ENCODE peak calls at places on chromosome 9, in five cellular contexts. U is ovary, J is tibial nerve, O is body of pancreas, Z is IMR-90. T is an unnamed sample.

GRCh38 chr9:78904686-78905085 is 607.8 kb downstream of the PSAT1 start:
- DNase-seq in Z (no peak), O (no peak), J (no peak), U (no peak), T (no peak)

GRCh38 chr9:16138961-16139441 is 586.2 kb downstream of the CCDC171 start:
- DNase-seq in U (peak), J (peak), Z (peak), O (no peak), T (no peak)

GRCh38 chr9:97556721-97557605 is 55.5 kb downstream of the TMOD1 start:
- DNase-seq in J (peak), O (peak), Z (no peak), U (peak), T (peak)

GRCh38 chr9:19231126-19232035 is 888 bp downstream of the DENND4C start:
- DNase-seq in Z (peak), U (no peak), O (no peak), J (no peak), T (no peak)

GRCh38 chr9:131854334-131854733 is 114.5 kb upstream of the RAPGEF1 start:
- DNase-seq in U (no peak), J (no peak), O (no peak), Z (no peak), T (no peak)

GRCh38 chr9:77149879-77150278 is 27.5 kb upstream of the VPS13A start:
- DNase-seq in J (no peak), Z (no peak), U (no peak), O (no peak), T (no peak)

GRCh38 chr9:84554069-84554659 is 115.4 kb upstream of the NTRK2 start:
- DNase-seq in U (no peak), O (no peak), Z (no peak), J (no peak), T (no peak)

GRCh38 chr9:96674914-96675538 is 19.9 kb upstream of the PRXL2C start:
- DNase-seq in U (no peak), J (no peak), Z (peak), O (no peak), T (no peak)

GRCh38 chr9:135344915-135345500 is 134.6 kb upstream of the PPP1R26 start:
- DNase-seq in Z (no peak), J (no peak), O (no peak), U (no peak), T (no peak)

GRCh38 chr9:135888766-135889394 is 18.5 kb downstream of the CAMSAP1 start:
- DNase-seq in U (no peak), O (no peak), J (no peak), Z (no peak), T (no peak)

GRCh38 chr9:137913771-137914767 is 36.5 kb downstream of the CACNA1B start:
- DNase-seq in Z (no peak), U (no peak), J (no peak), O (no peak), T (no peak)

GRCh38 chr9:116073826-116074225 is 79.8 kb upstream of the PAPPA start:
- DNase-seq in O (no peak), J (no peak), U (no peak), Z (peak), T (no peak)

GRCh38 chr9:87884578-87885459 is 2.1 kb downstream of the SPATA31E1 start:
- DNase-seq in Z (no peak), O (no peak), J (no peak), U (no peak), T (no peak)

GRCh38 chr9:109455861-109456260 is 42.2 kb downstream of the PTPN3 start:
- DNase-seq in U (no peak), Z (no peak), O (no peak), J (no peak), T (no peak)

GRCh38 chr9:88784960-88785359 is 206.3 kb upstream of the S1PR3 start:
- DNase-seq in Z (no peak), U (no peak), J (no peak), O (no peak), T (peak)

GRCh38 chr9:127877566-127877998 is at the start of gene AK1:
- DNase-seq in U (peak), O (peak), J (peak), Z (peak), T (peak)
- TF ChIP-seq POLR2A in U (peak), O (peak), J (peak), Z (peak), T (no peak)

DNA sequence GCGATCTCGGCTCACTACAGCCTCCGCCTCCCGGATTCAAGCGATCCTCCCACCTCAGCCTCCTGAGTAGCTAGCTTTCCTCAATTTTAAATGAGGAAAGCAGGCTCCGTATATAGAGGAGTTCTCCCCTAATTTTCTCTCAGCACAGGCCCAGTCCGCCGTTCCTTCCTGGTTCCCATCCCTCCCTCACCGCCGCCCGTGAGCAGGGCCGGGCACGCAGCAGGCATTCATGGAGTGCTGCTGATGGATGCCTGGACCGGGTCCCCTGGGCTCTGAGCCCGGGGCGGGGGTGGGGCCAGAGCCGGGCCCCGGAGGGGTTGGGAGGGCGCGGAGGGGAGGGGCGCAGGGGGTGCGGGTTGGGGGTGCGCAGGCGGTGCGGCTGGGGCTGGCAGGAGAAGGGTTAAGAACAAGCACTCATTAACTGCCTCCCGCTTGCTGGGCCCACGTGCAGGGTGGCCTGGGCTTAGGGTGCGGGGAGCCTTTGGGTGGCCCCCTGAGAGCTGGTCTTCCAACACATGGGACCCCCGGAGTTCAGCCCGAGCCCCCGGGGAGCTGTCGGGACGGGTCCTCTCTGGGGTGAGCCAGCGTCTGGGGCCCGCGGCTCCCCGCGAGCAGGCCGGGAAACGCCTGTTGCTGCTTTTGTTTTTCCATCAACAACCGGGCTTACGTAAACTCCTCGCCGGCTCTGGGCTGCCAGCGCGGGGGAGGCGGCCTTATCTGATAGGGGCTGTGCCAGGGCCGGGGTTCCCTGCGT is 33.7 kb downstream of the LHX2 start:
- DNase-seq in Z (peak), J (no peak), O (peak), U (peak), T (no peak)
- H3K4me3 ChIP-seq in Z (peak), J (peak), O (no peak), U (peak), T (no peak)

DNA sequence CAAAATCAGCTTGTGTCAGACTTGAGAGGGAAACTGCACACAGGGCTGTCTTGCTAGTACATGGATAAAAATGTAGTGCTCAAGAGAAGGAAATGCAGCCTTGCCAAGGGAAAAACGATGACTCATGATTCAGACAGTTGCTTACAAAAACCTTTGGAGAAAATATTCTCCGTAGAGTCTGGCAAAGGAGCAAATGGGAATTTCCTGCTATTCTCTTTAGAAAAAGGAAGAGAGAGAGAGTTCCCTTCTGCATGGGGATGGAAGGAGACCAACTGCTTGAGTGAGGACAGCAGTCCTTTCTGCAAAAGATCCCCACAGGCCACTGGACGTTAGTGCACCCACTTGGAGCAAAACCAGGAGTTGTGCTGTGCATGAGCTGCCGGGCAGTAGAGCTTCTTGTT is 7.6 kb downstream of the IFNB1 start:
- DNase-seq in O (peak), J (no peak), Z (peak), U (peak), T (no peak)
- TF ChIP-seq CTCF in O (no peak), J (no peak), Z (peak), U (no peak), T (no peak)

DNA sequence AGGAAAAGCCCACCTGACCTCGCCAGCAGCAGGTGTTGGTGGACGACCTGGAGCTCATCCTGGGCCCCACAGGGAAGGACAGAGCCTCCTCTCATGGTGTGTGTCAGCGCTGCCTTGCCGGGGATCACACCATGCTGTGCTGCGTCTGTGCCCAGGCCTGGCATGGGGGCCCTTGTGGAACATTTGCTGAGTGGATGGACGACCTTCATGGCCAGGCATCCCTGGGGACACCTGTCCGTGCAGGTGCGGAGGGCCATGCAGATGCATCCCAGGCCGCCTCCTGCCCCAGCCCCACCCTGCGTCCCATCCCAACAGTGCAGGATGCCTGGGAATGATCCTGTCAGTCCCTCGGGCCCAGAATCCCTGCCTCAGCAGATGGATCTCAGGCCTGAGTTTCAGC is 73.8 kb downstream of the NEK6 start:
- DNase-seq in U (no peak), J (no peak), Z (no peak), O (no peak), T (no peak)
- TF ChIP-seq POLR2A in U (no peak), J (no peak), Z (no peak), O (no peak), T (no peak)

DNA sequence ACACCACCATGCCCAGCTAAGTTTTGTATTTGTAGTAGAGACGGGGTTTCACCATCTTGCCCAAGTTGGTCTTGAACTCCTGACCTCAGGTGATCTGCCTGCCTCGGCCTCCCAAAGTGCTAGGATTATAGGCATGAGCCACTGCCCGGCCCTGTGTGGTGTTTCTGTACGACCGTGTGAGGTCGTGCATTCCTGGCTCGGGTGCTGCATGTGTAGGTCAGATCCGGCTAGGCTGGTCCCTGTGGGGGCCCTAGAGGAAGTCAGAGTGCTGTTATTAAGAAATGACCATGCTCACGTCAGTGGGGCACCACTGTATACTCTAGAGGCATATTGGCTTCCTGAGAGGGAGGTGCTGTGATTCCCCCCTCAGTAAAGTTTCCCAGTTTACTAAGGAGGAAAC is 13.7 kb downstream of the WNK2 start:
- DNase-seq in J (no peak), O (peak), Z (no peak), U (no peak), T (no peak)
- H3K4me3 ChIP-seq in J (no peak), O (no peak), Z (no peak), U (no peak), T (no peak)

GRCh38 chr9:130624154-130624553 is 40.2 kb upstream of the PRDM12 start:
- DNase-seq in J (no peak), O (no peak), Z (no peak), U (no peak), T (no peak)
- TF ChIP-seq CTCF in J (no peak), O (no peak), Z (no peak), U (no peak), T (no peak)

DNA sequence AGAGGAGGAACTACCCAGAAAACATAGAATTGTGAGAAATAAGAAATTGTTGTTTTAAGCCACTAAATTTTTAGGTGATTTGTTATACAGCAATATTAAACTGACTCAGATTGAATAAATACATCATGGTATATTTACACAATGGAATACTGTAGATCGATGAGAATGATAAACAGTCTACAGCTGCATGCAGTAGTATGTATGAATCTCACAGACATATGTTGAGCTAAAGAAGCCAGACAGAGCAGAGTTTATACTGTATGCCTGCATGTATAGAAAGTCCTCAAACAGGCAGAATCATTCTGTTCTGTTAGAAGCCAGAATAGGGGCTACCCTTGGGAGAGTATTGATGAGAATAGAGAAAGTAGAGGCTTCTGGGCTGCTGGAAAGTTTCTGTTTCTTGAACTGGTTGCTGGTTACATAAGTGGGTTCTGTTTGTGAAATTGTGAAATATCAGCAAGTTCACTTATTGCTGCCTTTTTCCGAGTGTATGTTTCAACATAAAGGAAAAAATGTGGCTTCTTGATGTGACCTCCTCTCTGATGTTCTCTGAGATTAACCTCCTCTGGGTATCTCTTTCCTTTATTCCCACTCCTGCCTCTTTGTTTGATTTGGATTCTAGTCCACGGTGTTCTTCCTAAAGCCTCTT is 9.6 kb downstream of the KIAA1958 start:
- DNase-seq in Z (peak), O (no peak), U (no peak), J (no peak), T (no peak)
- TF ChIP-seq POLR2A in Z (no peak), O (no peak), U (no peak), J (no peak), T (no peak)

DNA sequence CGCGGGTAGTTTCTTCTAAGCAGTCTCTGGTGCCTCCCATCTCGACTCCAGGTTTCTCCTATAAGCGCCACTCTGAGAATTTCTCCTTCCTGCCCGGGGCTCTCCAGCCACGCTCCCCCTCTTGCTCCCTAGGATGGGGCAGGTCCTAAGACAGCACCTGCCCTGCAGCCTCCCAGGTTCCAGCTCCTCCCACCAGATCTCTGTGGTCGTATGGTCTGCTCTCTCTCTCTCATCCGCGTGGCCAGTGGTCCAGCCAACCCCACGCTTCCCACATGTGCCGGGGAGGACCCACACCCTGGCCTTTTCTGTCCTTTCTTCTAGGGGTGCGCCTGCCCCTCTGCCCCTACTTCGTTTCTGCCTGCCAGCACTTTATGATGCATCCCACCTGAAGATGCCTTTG is 40.5 kb downstream of the MVB12B start:
- DNase-seq in Z (no peak), J (no peak), U (no peak), O (no peak), T (peak)
- H3K4me3 ChIP-seq in Z (no peak), J (no peak), U (no peak), O (no peak), T (no peak)

GRCh38 chr9:33221568-33221884 is 18.4 kb upstream of the SPINK4 start:
- DNase-seq in J (no peak), O (no peak), Z (no peak), U (no peak), T (no peak)

GRCh38 chr9:33225319-33226152 is 14.4 kb upstream of the SPINK4 start:
- DNase-seq in U (peak), Z (peak), J (peak), O (peak), T (no peak)

GRCh38 chr9:33222031-33222430 is 17.9 kb upstream of the SPINK4 start:
- DNase-seq in U (no peak), O (no peak), Z (no peak), J (no peak), T (no peak)

GRCh38 chr9:33220681-33221567 is 19.0 kb upstream of the SPINK4 start:
- DNase-seq in Z (no peak), O (no peak), J (no peak), U (no peak), T (no peak)

GRCh38 chr9:33223696-33224095 is 16.3 kb upstream of the SPINK4 start:
- DNase-seq in U (no peak), Z (no peak), O (no peak), J (no peak), T (no peak)
- TF ChIP-seq CTCF in U (no peak), Z (peak), O (no peak), J (no peak), T (no peak)

T was measured in lower leg skin.